ENCODE peak calls at places on chromosomes 6 and 20, in seven cellular contexts. One of them, this sample, is unnamed.

GRCh38 chr20:21516861-21517565 is 3.1 kb upstream of the NKX2-2 start:
- DNase-seq in HuH-7: no peak
- DNase-seq in stimulated activated effector memory CD8-positive, alpha-beta T cell treated with anti-CD3 and anti-CD28 coated beads, Interleukin-12 subunit alpha, Interleukin-12 subunit beta, amount 100 ng/mL, for 72 hours: no peak
- DNase-seq in SW 1271: no peak
- DNase-seq in Peyer's patch: peak
- DNase-seq in NCI-H2081: no peak
- DNase-seq in fibroblast of mammary gland: no peak
- DNase-seq in this sample: no peak

GRCh38 chr6:123333000-123333756 is 303.6 kb downstream of the TRDN start:
- DNase-seq in SW 1271: no peak
- DNase-seq in NCI-H2081: no peak
- DNase-seq in stimulated activated effector memory CD8-positive, alpha-beta T cell treated with anti-CD3 and anti-CD28 coated beads, Interleukin-12 subunit alpha, Interleukin-12 subunit beta, amount 100 ng/mL, for 72 hours: no peak
- DNase-seq in HuH-7: no peak
- DNase-seq in fibroblast of mammary gland: peak
- DNase-seq in Peyer's patch: no peak
- DNase-seq in this sample: peak

GRCh38 chr6:56073761-56074160 is 173.6 kb downstream of the COL21A1 start:
- DNase-seq in fibroblast of mammary gland: peak
- DNase-seq in HuH-7: no peak
- DNase-seq in stimulated activated effector memory CD8-positive, alpha-beta T cell treated with anti-CD3 and anti-CD28 coated beads, Interleukin-12 subunit alpha, Interleukin-12 subunit beta, amount 100 ng/mL, for 72 hours: no peak
- DNase-seq in Peyer's patch: no peak
- DNase-seq in SW 1271: no peak
- DNase-seq in NCI-H2081: no peak
- DNase-seq in this sample: no peak

GRCh38 chr20:35891375-35891774 is 62.9 kb downstream of the SCAND1 start:
- DNase-seq in HuH-7: no peak
- DNase-seq in stimulated activated effector memory CD8-positive, alpha-beta T cell treated with anti-CD3 and anti-CD28 coated beads, Interleukin-12 subunit alpha, Interleukin-12 subunit beta, amount 100 ng/mL, for 72 hours: no peak
- DNase-seq in Peyer's patch: no peak
- DNase-seq in NCI-H2081: no peak
- DNase-seq in SW 1271: no peak
- DNase-seq in fibroblast of mammary gland: peak
- DNase-seq in this sample: no peak

GRCh38 chr6:37882724-37883413 is 63.3 kb downstream of the ZFAND3 start:
- DNase-seq in SW 1271: peak
- DNase-seq in Peyer's patch: no peak
- DNase-seq in NCI-H2081: no peak
- DNase-seq in stimulated activated effector memory CD8-positive, alpha-beta T cell treated with anti-CD3 and anti-CD28 coated beads, Interleukin-12 subunit alpha, Interleukin-12 subunit beta, amount 100 ng/mL, for 72 hours: no peak
- DNase-seq in HuH-7: no peak
- DNase-seq in fibroblast of mammary gland: peak
- DNase-seq in this sample: peak

GRCh38 chr6:7621761-7622160 is 31.8 kb downstream of the SNRNP48 start:
- DNase-seq in SW 1271: no peak
- DNase-seq in NCI-H2081: no peak
- DNase-seq in fibroblast of mammary gland: peak
- DNase-seq in HuH-7: no peak
- DNase-seq in stimulated activated effector memory CD8-positive, alpha-beta T cell treated with anti-CD3 and anti-CD28 coated beads, Interleukin-12 subunit alpha, Interleukin-12 subunit beta, amount 100 ng/mL, for 72 hours: no peak
- DNase-seq in Peyer's patch: no peak
- DNase-seq in this sample: no peak

GRCh38 chr20:4894981-4895381 is 106.3 kb downstream of the SLC23A2 start:
- DNase-seq in SW 1271: no peak
- DNase-seq in HuH-7: no peak
- DNase-seq in Peyer's patch: no peak
- DNase-seq in stimulated activated effector memory CD8-positive, alpha-beta T cell treated with anti-CD3 and anti-CD28 coated beads, Interleukin-12 subunit alpha, Interleukin-12 subunit beta, amount 100 ng/mL, for 72 hours: no peak
- DNase-seq in NCI-H2081: no peak
- DNase-seq in fibroblast of mammary gland: no peak
- DNase-seq in this sample: no peak

GRCh38 chr6:129709451-129709908 is 497 bp downstream of the ARHGAP18 start:
- DNase-seq in Peyer's patch: no peak
- DNase-seq in HuH-7: no peak
- DNase-seq in fibroblast of mammary gland: peak
- DNase-seq in SW 1271: peak
- DNase-seq in NCI-H2081: no peak
- DNase-seq in stimulated activated effector memory CD8-positive, alpha-beta T cell treated with anti-CD3 and anti-CD28 coated beads, Interleukin-12 subunit alpha, Interleukin-12 subunit beta, amount 100 ng/mL, for 72 hours: no peak
- DNase-seq in this sample: no peak

GRCh38 chr20:32626859-32627636 is 41.9 kb upstream of the NOL4L start:
- DNase-seq in fibroblast of mammary gland: no peak
- DNase-seq in Peyer's patch: peak
- DNase-seq in HuH-7: no peak
- DNase-seq in stimulated activated effector memory CD8-positive, alpha-beta T cell treated with anti-CD3 and anti-CD28 coated beads, Interleukin-12 subunit alpha, Interleukin-12 subunit beta, amount 100 ng/mL, for 72 hours: no peak
- DNase-seq in SW 1271: no peak
- DNase-seq in NCI-H2081: peak
- DNase-seq in this sample: peak

GRCh38 chr6:13813011-13813410 is 1.3 kb downstream of the MCUR1 start:
- DNase-seq in stimulated activated effector memory CD8-positive, alpha-beta T cell treated with anti-CD3 and anti-CD28 coated beads, Interleukin-12 subunit alpha, Interleukin-12 subunit beta, amount 100 ng/mL, for 72 hours: no peak
- DNase-seq in SW 1271: no peak
- DNase-seq in Peyer's patch: no peak
- DNase-seq in fibroblast of mammary gland: no peak
- DNase-seq in HuH-7: no peak
- DNase-seq in NCI-H2081: peak
- DNase-seq in this sample: no peak

GRCh38 chr6:33343953-33344611 is 26.5 kb upstream of the ZBTB22 start:
- DNase-seq in stimulated activated effector memory CD8-positive, alpha-beta T cell treated with anti-CD3 and anti-CD28 coated beads, Interleukin-12 subunit alpha, Interleukin-12 subunit beta, amount 100 ng/mL, for 72 hours: no peak
- DNase-seq in fibroblast of mammary gland: no peak
- DNase-seq in NCI-H2081: no peak
- DNase-seq in SW 1271: no peak
- DNase-seq in HuH-7: no peak
- DNase-seq in Peyer's patch: peak
- DNase-seq in this sample: no peak

GRCh38 chr6:21151178-21151956 is 442.2 kb upstream of the SOX4 start:
- DNase-seq in Peyer's patch: no peak
- DNase-seq in stimulated activated effector memory CD8-positive, alpha-beta T cell treated with anti-CD3 and anti-CD28 coated beads, Interleukin-12 subunit alpha, Interleukin-12 subunit beta, amount 100 ng/mL, for 72 hours: no peak
- DNase-seq in NCI-H2081: no peak
- DNase-seq in fibroblast of mammary gland: no peak
- DNase-seq in HuH-7: no peak
- DNase-seq in SW 1271: no peak
- DNase-seq in this sample: no peak

GRCh38 chr6:14046476-14047068 is 71.0 kb upstream of the CD83 start:
- DNase-seq in Peyer's patch: peak
- DNase-seq in fibroblast of mammary gland: peak
- DNase-seq in NCI-H2081: peak
- DNase-seq in HuH-7: peak
- DNase-seq in stimulated activated effector memory CD8-positive, alpha-beta T cell treated with anti-CD3 and anti-CD28 coated beads, Interleukin-12 subunit alpha, Interleukin-12 subunit beta, amount 100 ng/mL, for 72 hours: no peak
- DNase-seq in SW 1271: peak
- DNase-seq in this sample: no peak

GRCh38 chr6:24788031-24788665 is 10.6 kb downstream of the ARMH2 start:
- DNase-seq in stimulated activated effector memory CD8-positive, alpha-beta T cell treated with anti-CD3 and anti-CD28 coated beads, Interleukin-12 subunit alpha, Interleukin-12 subunit beta, amount 100 ng/mL, for 72 hours: no peak
- DNase-seq in SW 1271: no peak
- DNase-seq in Peyer's patch: no peak
- DNase-seq in NCI-H2081: no peak
- DNase-seq in fibroblast of mammary gland: peak
- DNase-seq in HuH-7: no peak
- DNase-seq in this sample: no peak

GRCh38 chr6:130069471-130069870 is 51.1 kb downstream of the L3MBTL3 start:
- DNase-seq in Peyer's patch: no peak
- DNase-seq in HuH-7: no peak
- DNase-seq in stimulated activated effector memory CD8-positive, alpha-beta T cell treated with anti-CD3 and anti-CD28 coated beads, Interleukin-12 subunit alpha, Interleukin-12 subunit beta, amount 100 ng/mL, for 72 hours: no peak
- DNase-seq in NCI-H2081: no peak
- DNase-seq in fibroblast of mammary gland: no peak
- DNase-seq in SW 1271: no peak
- DNase-seq in this sample: peak

GRCh38 chr20:58690851-58691250 is 1.7 kb upstream of the NPEPL1 start:
- DNase-seq in Peyer's patch: peak
- DNase-seq in fibroblast of mammary gland: peak
- DNase-seq in HuH-7: no peak
- DNase-seq in stimulated activated effector memory CD8-positive, alpha-beta T cell treated with anti-CD3 and anti-CD28 coated beads, Interleukin-12 subunit alpha, Interleukin-12 subunit beta, amount 100 ng/mL, for 72 hours: no peak
- DNase-seq in NCI-H2081: no peak
- DNase-seq in SW 1271: no peak
- DNase-seq in this sample: no peak

GRCh38 chr6:126786262-126786661 is 332.2 kb upstream of the RSPO3 start:
- DNase-seq in fibroblast of mammary gland: peak
- DNase-seq in Peyer's patch: no peak
- DNase-seq in NCI-H2081: no peak
- DNase-seq in SW 1271: no peak
- DNase-seq in stimulated activated effector memory CD8-positive, alpha-beta T cell treated with anti-CD3 and anti-CD28 coated beads, Interleukin-12 subunit alpha, Interleukin-12 subunit beta, amount 100 ng/mL, for 72 hours: no peak
- DNase-seq in HuH-7: no peak
- DNase-seq in this sample: no peak

GRCh38 chr6:15320683-15321082 is 74.8 kb downstream of the JARID2 start:
- DNase-seq in Peyer's patch: no peak
- DNase-seq in fibroblast of mammary gland: peak
- DNase-seq in SW 1271: no peak
- DNase-seq in HuH-7: no peak
- DNase-seq in stimulated activated effector memory CD8-positive, alpha-beta T cell treated with anti-CD3 and anti-CD28 coated beads, Interleukin-12 subunit alpha, Interleukin-12 subunit beta, amount 100 ng/mL, for 72 hours: no peak
- DNase-seq in NCI-H2081: no peak
- DNase-seq in this sample: no peak

GRCh38 chr20:13261460-13262301 is 40.6 kb downstream of the ISM1 start:
- DNase-seq in HuH-7: peak
- DNase-seq in NCI-H2081: peak
- DNase-seq in stimulated activated effector memory CD8-positive, alpha-beta T cell treated with anti-CD3 and anti-CD28 coated beads, Interleukin-12 subunit alpha, Interleukin-12 subunit beta, amount 100 ng/mL, for 72 hours: peak
- DNase-seq in Peyer's patch: peak
- DNase-seq in fibroblast of mammary gland: peak
- DNase-seq in SW 1271: peak
- DNase-seq in this sample: peak

GRCh38 chr6:92364948-92365386 is 1054.4 kb downstream of the EPHA7 start:
- DNase-seq in NCI-H2081: no peak
- DNase-seq in HuH-7: peak
- DNase-seq in Peyer's patch: no peak
- DNase-seq in stimulated activated effector memory CD8-positive, alpha-beta T cell treated with anti-CD3 and anti-CD28 coated beads, Interleukin-12 subunit alpha, Interleukin-12 subunit beta, amount 100 ng/mL, for 72 hours: no peak
- DNase-seq in fibroblast of mammary gland: no peak
- DNase-seq in SW 1271: no peak
- DNase-seq in this sample: peak

GRCh38 chr6:41558033-41558807 is 12.0 kb downstream of the FOXP4 start:
- DNase-seq in SW 1271: no peak
- DNase-seq in HuH-7: no peak
- DNase-seq in stimulated activated effector memory CD8-positive, alpha-beta T cell treated with anti-CD3 and anti-CD28 coated beads, Interleukin-12 subunit alpha, Interleukin-12 subunit beta, amount 100 ng/mL, for 72 hours: no peak
- DNase-seq in Peyer's patch: no peak
- DNase-seq in fibroblast of mammary gland: no peak
- DNase-seq in NCI-H2081: no peak
- DNase-seq in this sample: no peak

GRCh38 chr6:10205892-10206291 is 209.0 kb downstream of the TFAP2A start:
- DNase-seq in SW 1271: no peak
- DNase-seq in HuH-7: no peak
- DNase-seq in fibroblast of mammary gland: no peak
- DNase-seq in Peyer's patch: no peak
- DNase-seq in NCI-H2081: no peak
- DNase-seq in stimulated activated effector memory CD8-positive, alpha-beta T cell treated with anti-CD3 and anti-CD28 coated beads, Interleukin-12 subunit alpha, Interleukin-12 subunit beta, amount 100 ng/mL, for 72 hours: no peak
- DNase-seq in this sample: no peak

GRCh38 chr6:121879149-121879548 is 443.7 kb downstream of the GJA1 start:
- DNase-seq in fibroblast of mammary gland: peak
- DNase-seq in HuH-7: no peak
- DNase-seq in NCI-H2081: no peak
- DNase-seq in stimulated activated effector memory CD8-positive, alpha-beta T cell treated with anti-CD3 and anti-CD28 coated beads, Interleukin-12 subunit alpha, Interleukin-12 subunit beta, amount 100 ng/mL, for 72 hours: no peak
- DNase-seq in SW 1271: no peak
- DNase-seq in Peyer's patch: no peak
- DNase-seq in this sample: no peak

GRCh38 chr6:1894954-1895353 is 285.2 kb downstream of the FOXC1 start:
- DNase-seq in fibroblast of mammary gland: no peak
- DNase-seq in stimulated activated effector memory CD8-positive, alpha-beta T cell treated with anti-CD3 and anti-CD28 coated beads, Interleukin-12 subunit alpha, Interleukin-12 subunit beta, amount 100 ng/mL, for 72 hours: no peak
- DNase-seq in Peyer's patch: peak
- DNase-seq in SW 1271: no peak
- DNase-seq in NCI-H2081: no peak
- DNase-seq in HuH-7: no peak
- DNase-seq in this sample: no peak

GRCh38 chr6:3426091-3426780 is 30.6 kb downstream of the SLC22A23 start:
- DNase-seq in NCI-H2081: no peak
- DNase-seq in stimulated activated effector memory CD8-positive, alpha-beta T cell treated with anti-CD3 and anti-CD28 coated beads, Interleukin-12 subunit alpha, Interleukin-12 subunit beta, amount 100 ng/mL, for 72 hours: no peak
- DNase-seq in HuH-7: no peak
- DNase-seq in SW 1271: no peak
- DNase-seq in fibroblast of mammary gland: peak
- DNase-seq in Peyer's patch: no peak
- DNase-seq in this sample: no peak

GRCh38 chr6:20458051-20458894 is 56.6 kb downstream of the E2F3 start:
- DNase-seq in NCI-H2081: no peak
- DNase-seq in Peyer's patch: no peak
- DNase-seq in HuH-7: no peak
- DNase-seq in fibroblast of mammary gland: no peak
- DNase-seq in stimulated activated effector memory CD8-positive, alpha-beta T cell treated with anti-CD3 and anti-CD28 coated beads, Interleukin-12 subunit alpha, Interleukin-12 subunit beta, amount 100 ng/mL, for 72 hours: no peak
- DNase-seq in SW 1271: no peak
- DNase-seq in this sample: no peak

GRCh38 chr6:49406241-49406970 is 56.6 kb downstream of the MMUT start:
- DNase-seq in HuH-7: no peak
- DNase-seq in NCI-H2081: no peak
- DNase-seq in SW 1271: no peak
- DNase-seq in fibroblast of mammary gland: peak
- DNase-seq in stimulated activated effector memory CD8-positive, alpha-beta T cell treated with anti-CD3 and anti-CD28 coated beads, Interleukin-12 subunit alpha, Interleukin-12 subunit beta, amount 100 ng/mL, for 72 hours: no peak
- DNase-seq in Peyer's patch: no peak
- DNase-seq in this sample: peak